ENCODE peak calls at places on chromosomes 7 and 10, in five cellular contexts. A is GM12878, M is K562, G is HepG2, L is A549. F is an unnamed sample.

GRCh38 chr7:21984042-21984441 is 38.3 kb upstream of the CDCA7L start:
- DNase-seq in A (no peak), G (no peak), M (no peak), L (no peak), F (no peak)

GRCh38 chr10:31749981-31750850 is 178.4 kb downstream of the ARHGAP12 start:
- DNase-seq in M (no peak), L (no peak), A (no peak), G (no peak), F (peak; percentile 70)

GRCh38 chr10:62014510-62014909 is 113.0 kb downstream of the ARID5B start:
- DNase-seq in A (no peak), L (no peak), G (no peak), M (no peak), F (no peak)

GRCh38 chr10:7411671-7412481 is 1.0 kb upstream of the SFMBT2 start:
- DNase-seq in A (no peak), L (no peak), M (no peak), G (no peak), F (no peak)

GRCh38 chr10:75465110-75465509 is 33.7 kb downstream of the LRMDA start:
- DNase-seq in G (no peak), M (no peak), A (no peak), L (no peak), F (no peak)

GRCh38 chr10:69972951-69973350 is 79.7 kb upstream of the MACROH2A2 start:
- DNase-seq in G (no peak), L (no peak), M (no peak), A (no peak), F (no peak)

GRCh38 chr7:148927141-148927540 is 43.0 kb upstream of the EZH2 start:
- DNase-seq in L (no peak), A (no peak), G (no peak), M (no peak), F (no peak)

GRCh38 chr10:77500754-77501151 is 136.9 kb downstream of the KCNMA1 start:
- DNase-seq in L (no peak), A (no peak), G (no peak), M (no peak), F (no peak)

GRCh38 chr10:43202224-43202656 is 64.0 kb downstream of the CSGALNACT2 start:
- DNase-seq in L (no peak), A (no peak), M (peak; percentile 91), G (no peak), F (no peak)

GRCh38 chr10:128926693-128927092 is 540.3 kb upstream of the MGMT start:
- DNase-seq in A (no peak), L (no peak), G (no peak), M (no peak), F (no peak)

GRCh38 chr7:70030745-70031144 is 432.5 kb downstream of the AUTS2 start:
- DNase-seq in G (no peak), A (no peak), L (no peak), M (no peak), F (no peak)

GRCh38 chr7:70035955-70036354 is 437.7 kb downstream of the AUTS2 start:
- DNase-seq in L (no peak), G (no peak), A (no peak), M (no peak), F (no peak)

GRCh38 chr7:70035509-70035908 is 437.2 kb downstream of the AUTS2 start:
- DNase-seq in M (no peak), G (no peak), A (no peak), L (no peak), F (no peak)

GRCh38 chr7:70029993-70030392 is 431.7 kb downstream of the AUTS2 start:
- DNase-seq in L (no peak), M (no peak), G (no peak), A (no peak), F (no peak)

DNA sequence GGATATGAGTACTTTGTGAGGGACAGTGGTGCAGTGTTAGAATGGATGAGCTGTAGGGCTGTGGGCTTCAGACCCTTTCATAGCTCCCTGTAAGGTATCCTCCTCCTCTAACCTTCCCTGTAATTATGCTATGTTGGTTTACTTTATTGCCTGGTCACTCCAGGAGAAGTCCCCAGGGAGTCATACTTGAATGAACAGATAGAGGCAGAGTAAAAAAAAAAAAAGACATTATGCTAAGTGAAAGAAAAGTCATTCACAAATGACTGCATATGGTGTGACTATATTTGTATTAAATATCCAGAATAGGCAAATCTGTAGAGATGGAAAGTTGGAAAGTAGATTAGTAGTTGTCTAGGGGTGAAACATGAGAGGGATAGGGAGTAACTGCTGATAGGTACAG is 434.4 kb downstream of the AUTS2 start:
- DNase-seq in G (no peak), A (no peak), L (no peak), M (no peak), F (no peak)
- TF ChIP-seq MYC in G (no peak), A (no peak), L (no peak), M (no peak), F (no peak)

GRCh38 chr7:23430902-23431259 is 39.4 kb downstream of the IGF2BP3 start:
- DNase-seq in G (no peak), M (no peak), A (no peak), L (no peak), F (no peak)
- H3K4me2 ChIP-seq in G (no peak overlapping the region), M (peak overlapping the region; percentile 49), A (no peak overlapping the region), L (peak overlapping the region; percentile 59), F (peak overlapping the region; percentile 45)

GRCh38 chr10:93274419-93274818 is 200.7 kb downstream of the CYP26A1 start:
- DNase-seq in A (no peak), L (no peak), M (no peak), G (no peak), F (no peak)
- TF ChIP-seq MYC in A (no peak), L (no peak), M (no peak), G (no peak), F (no peak)

GRCh38 chr7:18754766-18755165 is 259.2 kb downstream of the HDAC9 start:
- DNase-seq in G (no peak), L (no peak), A (no peak), M (no peak), F (peak; percentile 6)

GRCh38 chr7:18756378-18757050 is 261.0 kb downstream of the HDAC9 start:
- DNase-seq in A (no peak), G (no peak), L (no peak), M (no peak), F (no peak)

GRCh38 chr7:18760046-18760445 is 264.5 kb downstream of the HDAC9 start:
- DNase-seq in L (no peak), M (no peak), G (no peak), A (no peak), F (no peak)

GRCh38 chr7:18755793-18756192 is 260.2 kb downstream of the HDAC9 start:
- DNase-seq in M (no peak), L (no peak), A (no peak), G (no peak), F (no peak)

GRCh38 chr7:18753972-18754610 is 258.5 kb downstream of the HDAC9 start:
- DNase-seq in A (no peak), L (no peak), G (no peak), M (no peak), F (no peak)
- H3K4me2 ChIP-seq in A (no peak overlapping the region), L (no peak overlapping the region), G (no peak overlapping the region), M (no peak overlapping the region), F (no peak overlapping the region)

DNA sequence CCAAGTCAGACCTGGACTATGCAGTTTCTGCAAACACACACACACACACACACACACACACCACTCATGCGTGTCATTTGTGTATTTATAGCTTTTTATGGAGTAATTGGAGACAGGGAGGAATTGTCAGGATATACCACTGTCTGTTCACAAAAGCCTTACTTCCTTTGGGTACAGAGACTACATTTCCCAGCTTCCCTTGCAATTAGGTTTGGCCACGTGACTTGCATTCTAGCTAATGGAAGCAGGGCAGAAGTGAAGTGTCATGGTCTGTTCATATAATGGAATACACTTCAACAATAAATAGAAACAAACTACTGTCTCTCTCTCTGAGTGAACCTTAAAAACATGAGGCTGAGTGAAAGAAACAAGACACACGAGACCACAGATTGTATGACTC is 53.9 kb upstream of the CPXM2 start:
- DNase-seq in A (no peak), L (no peak), G (no peak), M (peak; percentile 20), F (no peak)
- TF ChIP-seq MYC in A (no peak), L (no peak), G (no peak), M (no peak), F (no peak)

GRCh38 chr7:34339061-34339526 is 318.9 kb upstream of the NPSR1 start:
- DNase-seq in A (no peak), G (peak; percentile 83), L (no peak), M (no peak), F (peak; percentile 33)

GRCh38 chr7:34337163-34337562 is 320.9 kb upstream of the NPSR1 start:
- DNase-seq in A (no peak), L (no peak), G (no peak), M (no peak), F (no peak)

GRCh38 chr7:34342403-34342802 is 315.6 kb upstream of the NPSR1 start:
- DNase-seq in G (peak; percentile 30), L (no peak), A (no peak), M (no peak), F (no peak)

GRCh38 chr7:34343667-34344066 is 314.4 kb upstream of the NPSR1 start:
- DNase-seq in M (no peak), L (no peak), G (no peak), A (no peak), F (no peak)

DNA sequence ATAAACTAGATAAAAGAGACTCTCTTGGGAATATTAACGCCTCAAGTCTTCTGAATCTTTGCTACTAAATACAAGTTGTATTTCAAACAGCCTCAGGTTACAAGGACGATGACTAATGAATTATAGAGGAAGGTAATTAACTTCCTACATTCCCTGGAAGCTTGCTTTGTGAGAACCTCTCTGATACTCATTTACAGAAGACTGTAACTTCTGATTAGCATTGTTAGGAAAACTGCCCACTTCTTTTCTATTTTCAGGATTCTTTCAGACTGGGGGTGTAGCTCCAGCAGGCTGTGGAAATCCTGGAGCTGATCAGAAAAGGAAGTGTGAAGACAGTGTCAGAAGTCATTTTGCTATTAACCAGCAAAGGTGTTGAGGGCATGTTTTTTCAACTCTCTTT is 316.7 kb upstream of the NPSR1 start:
- DNase-seq in L (no peak), M (no peak), A (no peak), G (no peak), F (peak; percentile 18)
- H3K4me2 ChIP-seq in L (no peak overlapping the region), M (no peak overlapping the region), A (no peak overlapping the region), G (no peak overlapping the region), F (no peak overlapping the region)

GRCh38 chr10:21170216-21170615 is 273.1 kb upstream of the NEBL start:
- DNase-seq in M (no peak), L (no peak), A (no peak), G (no peak), F (no peak)

GRCh38 chr10:21167288-21168010 is 270.3 kb upstream of the NEBL start:
- DNase-seq in L (no peak), M (no peak), G (no peak), A (no peak), F (no peak)

GRCh38 chr10:21171197-21171935 is 274.3 kb upstream of the NEBL start:
- DNase-seq in G (no peak), M (peak; percentile 44), L (peak; percentile 43), A (no peak), F (no peak)

GRCh38 chr10:21166557-21167287 is 269.6 kb upstream of the NEBL start:
- DNase-seq in G (no peak), L (no peak), M (peak; percentile 70), A (no peak), F (no peak)

GRCh38 chr10:21169271-21169670 is 272.2 kb upstream of the NEBL start:
- DNase-seq in G (no peak), A (no peak), L (no peak), M (no peak), F (no peak)
- TF ChIP-seq MYC in G (no peak), A (no peak), L (no peak), M (no peak), F (no peak)